ENCODE peak calls at places on chromosomes 1 and 21, in eight cellular contexts. N, I, J, D, K, G, S and H are unnamed samples.

GRCh38 chr1:180931529-180931928 is 18.8 kb downstream of the KIAA1614 start:
- DNase-seq in S (no peak), K (no peak), I (no peak), D (peak; percentile 19), G (no peak), J (no peak), N (no peak), H (no peak)

GRCh38 chr1:240719953-240720700 is 108.2 kb upstream of the GREM2 start:
- DNase-seq in D (no peak), I (no peak), G (no peak), N (no peak), K (no peak), S (no peak), J (no peak), H (no peak)

GRCh38 chr1:245583575-245584330 is 429.0 kb downstream of the KIF26B start:
- DNase-seq in D (no peak), J (peak; percentile 12), S (no peak), G (no peak), I (no peak), K (no peak), N (no peak), H (no peak)

GRCh38 chr1:222224576-222224975 is 323.3 kb downstream of the HHIPL2 start:
- DNase-seq in K (no peak), J (peak; percentile 71), I (no peak), S (no peak), G (no peak), N (no peak), D (no peak), H (no peak)

GRCh38 chr1:65398083-65398482 is 22.4 kb upstream of the LEPR start:
- DNase-seq in D (no peak), J (no peak), K (no peak), S (no peak), G (no peak), I (no peak), N (no peak), H (no peak)

GRCh38 chr1:87336623-87337067 is 8.0 kb downstream of the LMO4 start:
- DNase-seq in I (no peak), D (no peak), S (no peak), N (no peak), J (peak; percentile 44), K (no peak), G (no peak), H (no peak)

GRCh38 chr1:19859876-19860275 is 22.3 kb upstream of the OTUD3 start:
- DNase-seq in G (no peak), N (no peak), D (peak; percentile 24), S (no peak), K (no peak), I (no peak), J (no peak), H (no peak)

GRCh38 chr1:11062965-11063401 is 3.2 kb upstream of the SRM start:
- DNase-seq in K (no peak), D (no peak), J (no peak), N (no peak), G (no peak), S (no peak), I (no peak), H (peak; percentile 13)

GRCh38 chr1:6070450-6070974 is 24.8 kb downstream of the KCNAB2 start:
- DNase-seq in D (no peak), I (no peak), K (no peak), S (no peak), J (no peak), N (no peak), G (no peak), H (no peak)

GRCh38 chr1:203551550-203551949 is 57.6 kb downstream of the OPTC start:
- DNase-seq in D (no peak), J (no peak), S (no peak), G (no peak), I (no peak), K (no peak), N (no peak), H (no peak)

GRCh38 chr1:153498746-153499145 is 37.0 kb downstream of the S100A6 start:
- DNase-seq in D (no peak), G (no peak), S (no peak), I (no peak), N (no peak), J (peak; percentile 60), K (no peak), H (no peak)

GRCh38 chr21:15688016-15688415 is 41.8 kb upstream of the USP25 start:
- DNase-seq in S (no peak), D (peak; percentile 57), J (no peak), G (no peak), K (no peak), N (no peak), I (no peak), H (no peak)

GRCh38 chr21:44815852-44816628 is 1.8 kb downstream of the SUMO3 start:
- DNase-seq in S (no peak), K (no peak), N (no peak), D (no peak), J (no peak), G (no peak), I (no peak), H (no peak)

GRCh38 chr1:231313661-231314060 is 24.0 kb downstream of the EXOC8 start:
- DNase-seq in J (no peak), I (no peak), G (no peak), D (no peak), N (no peak), S (no peak), K (peak; percentile 12), H (no peak)

GRCh38 chr1:52658795-52659194 is 25.8 kb downstream of the SHISAL2A start:
- DNase-seq in K (no peak), J (no peak), S (no peak), N (no peak), I (no peak), D (no peak), G (no peak), H (no peak)

GRCh38 chr1:27153549-27153886 is 1.4 kb downstream of the SLC9A1 start:
- DNase-seq in K (no peak), N (no peak), I (no peak), D (no peak), J (peak; percentile 15), G (no peak), S (no peak), H (no peak)

GRCh38 chr1:115452600-115453329 is 114.7 kb upstream of the NGF start:
- DNase-seq in G (no peak), D (peak; percentile 44), K (no peak), N (no peak), I (no peak), J (no peak), S (no peak), H (no peak)

GRCh38 chr1:231039161-231040018 is 664 bp downstream of the FAM89A start:
- DNase-seq in G (no peak), J (peak; percentile 41), N (peak; percentile 7), D (peak; percentile 68), I (no peak), S (peak; percentile 37), K (peak; percentile 78), H (peak; percentile 37)

GRCh38 chr21:29649370-29649963 is 290.3 kb downstream of the GRIK1 start:
- DNase-seq in S (no peak), K (no peak), I (no peak), G (no peak), J (no peak), D (no peak), N (no peak), H (no peak)

GRCh38 chr1:200353232-200353631 is 56.6 kb downstream of the ZNF281 start:
- DNase-seq in N (no peak), G (no peak), J (no peak), I (no peak), S (no peak), K (no peak), D (no peak), H (no peak)

GRCh38 chr1:150322310-150322709 is 977 bp downstream of the PRPF3 start:
- DNase-seq in S (peak; percentile 8), N (no peak), J (peak; percentile 27), D (peak; percentile 56), G (no peak), K (no peak), I (no peak), H (no peak)

GRCh38 chr1:39992888-39993287 is 37.9 kb downstream of the MFSD2A start:
- DNase-seq in J (no peak), K (no peak), S (no peak), G (no peak), N (no peak), D (no peak), I (no peak), H (no peak)

GRCh38 chr21:36769051-36769867 is 70.3 kb downstream of the SIM2 start:
- DNase-seq in K (no peak), S (no peak), G (no peak), D (peak; percentile 66), I (no peak), N (no peak), J (peak; percentile 60), H (no peak)

GRCh38 chr21:45458281-45459170 is 53.6 kb downstream of the COL18A1 start:
- DNase-seq in D (no peak), N (no peak), G (no peak), I (no peak), J (no peak), K (no peak), S (no peak), H (no peak)

GRCh38 chr1:31422505-31423319 is 9.7 kb downstream of the SERINC2 start:
- DNase-seq in K (peak; percentile 79), G (peak; percentile 44), S (peak; percentile 71), D (peak; percentile 85), N (peak; percentile 41), I (peak; percentile 80), J (peak; percentile 91), H (peak; percentile 70)

GRCh38 chr1:842816-843215 is 80.9 kb upstream of the SAMD11 start:
- DNase-seq in D (no peak), I (no peak), S (no peak), K (no peak), J (no peak), N (no peak), G (no peak), H (no peak)

GRCh38 chr1:45979778-45980176 is 152.7 kb downstream of the PIK3R3 start:
- DNase-seq in J (no peak), G (no peak), S (no peak), D (no peak), N (no peak), K (no peak), I (no peak), H (no peak)

GRCh38 chr1:24049709-24050108 is 62.2 kb downstream of the MYOM3 start:
- DNase-seq in N (no peak), K (no peak), J (no peak), D (no peak), G (no peak), I (no peak), S (no peak), H (no peak)

GRCh38 chr1:25675729-25676476 is 59.3 kb downstream of the MAN1C1 start:
- DNase-seq in I (no peak), K (no peak), D (no peak), N (peak; percentile 55), G (no peak), J (no peak), S (peak; percentile 74), H (no peak)

GRCh38 chr1:98981917-98982513 is 22.6 kb downstream of the PLPPR5 start:
- DNase-seq in K (no peak), S (no peak), G (no peak), J (peak; percentile 69), I (no peak), D (peak; percentile 55), N (no peak), H (no peak)

GRCh38 chr1:3426956-3427535 is 27.4 kb upstream of the ARHGEF16 start:
- DNase-seq in K (no peak), I (no peak), D (no peak), G (no peak), S (no peak), J (no peak), N (no peak), H (no peak)